ENCODE peak calls at places on chromosomes 3 and 15, in four cellular contexts. J is midbrain, Q is GM10248, B is GM12865. K is an unnamed sample.

GRCh38 chr3:18556503-18556902 is 131.4 kb upstream of the SATB1 start:
- DNase-seq in J (no peak), B (peak), Q (no peak), K (no peak)

GRCh38 chr3:153714588-153715285 is 406.5 kb upstream of the ARHGEF26 start:
- DNase-seq in Q (no peak), B (no peak), J (no peak), K (no peak)

GRCh38 chr15:90082140-90082713 is 20.0 kb downstream of the IDH2 start:
- DNase-seq in B (no peak), J (peak), Q (no peak), K (no peak)

GRCh38 chr15:74174216-74174965 is 881 bp downstream of the ISLR start:
- DNase-seq in B (no peak), Q (no peak), J (no peak), K (no peak)

GRCh38 chr3:112053229-112053628 is 18.7 kb downstream of the TMPRSS7 start:
- DNase-seq in J (no peak), B (no peak), Q (no peak), K (no peak)

GRCh38 chr3:129122697-129123055 is 1.1 kb upstream of the RAB43 start:
- DNase-seq in J (no peak), B (peak), Q (no peak), K (no peak)

GRCh38 chr3:194326192-194327029 is 24.7 kb downstream of the CPN2 start:
- DNase-seq in J (no peak), B (no peak), Q (no peak), K (no peak)

GRCh38 chr3:187015903-187016638 is 85.7 kb downstream of the ST6GAL1 start:
- DNase-seq in Q (no peak), B (peak), J (no peak), K (no peak)

GRCh38 chr3:26579126-26579525 is 43.4 kb upstream of the LRRC3B start:
- DNase-seq in J (no peak), B (no peak), Q (no peak), K (no peak)

GRCh38 chr15:78131295-78132021 is at the start of gene CIB2:
- DNase-seq in Q (peak), J (peak), B (peak), K (peak)

GRCh38 chr3:88084006-88084597 is 25.0 kb downstream of the ZNF654 start:
- DNase-seq in J (no peak), B (no peak), Q (no peak), K (no peak)

GRCh38 chr3:190785047-190785446 is 77.4 kb downstream of the GMNC start:
- DNase-seq in Q (no peak), B (no peak), J (no peak), K (no peak)

GRCh38 chr3:16849795-16850194 is 35.0 kb upstream of the PLCL2 start:
- DNase-seq in Q (no peak), B (no peak), J (peak), K (no peak)

GRCh38 chr3:125055913-125056705 is at the start of gene HEG1:
- DNase-seq in J (peak), Q (peak), B (peak), K (peak)

GRCh38 chr3:46127503-46127902 is 80.6 kb downstream of the CCR1 start:
- DNase-seq in Q (no peak), J (no peak), B (no peak), K (no peak)

GRCh38 chr3:128767351-128767750 is 41.4 kb downstream of the RAB7A start:
- DNase-seq in Q (no peak), B (no peak), J (no peak), K (no peak)

GRCh38 chr15:23734856-23735255 is 47.8 kb upstream of the NDN start:
- DNase-seq in B (no peak), J (no peak), Q (no peak), K (peak)

GRCh38 chr3:46881819-46882376 is 4.4 kb downstream of the PTH1R start:
- DNase-seq in J (no peak), B (no peak), Q (no peak), K (no peak)

GRCh38 chr3:65575376-65575840 is 463.3 kb downstream of the MAGI1 start:
- DNase-seq in J (no peak), Q (no peak), B (no peak), K (no peak)

GRCh38 chr3:53109822-53110771 is 20.1 kb downstream of the RFT1 start:
- DNase-seq in Q (peak), J (peak), B (peak), K (peak)

GRCh38 chr3:150147776-150148175 is 177.1 kb upstream of the PFN2 start:
- DNase-seq in J (no peak), Q (no peak), B (no peak), K (no peak)